ENCODE peak calls at places on chromosomes 3 and 15, in four cellular contexts. Z is HL-60, A is right lobe of liver, Y is kidney. T is an unnamed sample.

GRCh38 chr3:192229866-192230265 is 497.5 kb downstream of the FGF12 start:
- DNase-seq in Y (no peak), Z (no peak), A (no peak), T (no peak)

GRCh38 chr3:44648564-44649229 is at the start of gene ZNF35:
- DNase-seq in Z (peak), Y (peak), A (peak), T (peak)

GRCh38 chr3:188244395-188244861 is 90.5 kb downstream of the LPP start:
- DNase-seq in Z (no peak), Y (no peak), A (no peak), T (no peak)

GRCh38 chr3:112358311-112358780 is 25.4 kb downstream of the CD200 start:
- DNase-seq in A (no peak), Z (no peak), Y (no peak), T (no peak)

GRCh38 chr15:90478981-90479481 is 50.7 kb upstream of the CRTC3 start:
- DNase-seq in Z (no peak), Y (no peak), A (no peak), T (no peak)

GRCh38 chr3:72665701-72666443 is 182.4 kb downstream of the SHQ1 start:
- DNase-seq in A (no peak), Z (no peak), Y (no peak), T (no peak)

GRCh38 chr3:140103986-140104645 is 169.1 kb downstream of the CLSTN2 start:
- DNase-seq in Z (no peak), Y (no peak), A (no peak), T (no peak)

GRCh38 chr15:68894208-68894607 is 36.1 kb upstream of the SPESP1 start:
- DNase-seq in Z (no peak), Y (no peak), A (no peak), T (no peak)

GRCh38 chr3:79284781-79285180 is 483.0 kb downstream of the ROBO1 start:
- DNase-seq in Y (no peak), A (no peak), Z (no peak), T (no peak)

GRCh38 chr3:13642597-13642996 is 93.7 kb downstream of the FBLN2 start:
- DNase-seq in Z (no peak), A (no peak), Y (no peak), T (no peak)

GRCh38 chr3:39848365-39848764 is 39.0 kb downstream of the MYRIP start:
- DNase-seq in Z (no peak), A (no peak), Y (no peak), T (no peak)

GRCh38 chr3:71089271-71089670 is 494.3 kb downstream of the FOXP1 start:
- DNase-seq in Z (peak), Y (no peak), A (no peak), T (no peak)

GRCh38 chr3:5799421-5799820 is 611.9 kb downstream of the EDEM1 start:
- DNase-seq in Y (no peak), Z (no peak), A (no peak), T (no peak)
- TF ChIP-seq CTCF in Y (no peak), Z (no peak), A (no peak), T (peak)

DNA sequence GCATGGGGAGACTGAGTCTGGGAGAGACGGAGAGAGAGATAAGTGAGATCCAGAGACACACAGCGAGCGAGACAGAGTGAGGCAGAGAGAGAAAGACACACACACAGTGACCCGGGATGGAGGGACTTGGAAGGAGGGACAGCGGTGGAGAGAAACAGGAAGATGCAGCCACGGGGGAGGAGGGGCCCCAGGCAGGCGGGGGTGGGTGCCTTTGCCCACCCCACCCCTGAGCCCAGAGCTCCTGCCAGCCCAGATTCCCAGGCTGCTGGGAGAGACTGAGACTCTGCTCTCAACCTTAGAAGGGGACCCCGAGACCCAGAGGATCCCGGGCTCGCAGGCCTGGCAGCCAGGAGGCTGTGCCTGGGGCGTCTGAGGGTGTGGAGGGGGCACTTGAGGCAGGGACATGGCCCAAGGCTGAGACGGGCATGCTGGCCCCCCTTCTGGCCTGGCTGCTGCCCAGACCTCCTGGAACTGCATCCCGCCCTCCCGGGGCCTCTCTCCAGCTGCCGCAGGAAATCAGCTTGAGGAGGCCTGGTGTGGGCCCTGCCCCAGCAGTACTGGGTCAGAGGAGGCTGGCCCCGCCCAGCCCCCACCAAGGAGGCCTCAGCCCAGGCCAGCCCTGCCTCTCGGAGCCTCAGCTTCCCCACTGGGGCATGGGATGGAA is 18.1 kb downstream of the H1-8 start:
- DNase-seq in Z (no peak), A (no peak), Y (peak), T (peak)
- H3K4me3 ChIP-seq in Z (no peak), A (no peak), Y (no peak), T (no peak)

DNA sequence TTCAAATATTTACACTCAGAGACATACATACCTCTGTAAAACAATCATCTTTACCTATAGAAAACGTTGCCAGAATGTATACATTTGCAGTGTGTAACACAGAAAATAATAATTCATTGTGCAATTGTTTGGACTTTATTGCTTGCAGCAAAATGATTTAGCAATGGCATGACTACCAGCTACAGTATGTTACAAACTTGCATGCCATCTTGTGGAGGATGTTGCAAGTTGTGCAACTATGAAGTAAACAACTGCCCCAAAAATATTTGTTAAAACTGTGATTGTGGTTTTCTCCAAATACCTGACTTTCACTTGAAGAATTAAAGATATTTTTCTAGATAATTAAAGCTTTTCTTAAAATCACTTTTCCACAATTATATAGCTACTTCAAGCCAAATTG is 27.1 kb upstream of the C3orf49 start:
- DNase-seq in A (no peak), Z (no peak), Y (no peak), T (peak)
- TF ChIP-seq CTCF in A (peak), Z (no peak), Y (peak), T (peak)

GRCh38 chr15:38670142-38671002 is 105.8 kb upstream of the RASGRP1 start:
- DNase-seq in Z (no peak), A (no peak), Y (no peak), T (no peak)

GRCh38 chr15:38672814-38673292 is 108.2 kb upstream of the RASGRP1 start:
- DNase-seq in Y (no peak), Z (no peak), A (no peak), T (no peak)

GRCh38 chr15:38671003-38671382 is 106.4 kb upstream of the RASGRP1 start:
- DNase-seq in Y (no peak), A (no peak), Z (no peak), T (no peak)

GRCh38 chr15:38669160-38669505 is 104.5 kb upstream of the RASGRP1 start:
- DNase-seq in Y (no peak), Z (no peak), A (no peak), T (no peak)

DNA sequence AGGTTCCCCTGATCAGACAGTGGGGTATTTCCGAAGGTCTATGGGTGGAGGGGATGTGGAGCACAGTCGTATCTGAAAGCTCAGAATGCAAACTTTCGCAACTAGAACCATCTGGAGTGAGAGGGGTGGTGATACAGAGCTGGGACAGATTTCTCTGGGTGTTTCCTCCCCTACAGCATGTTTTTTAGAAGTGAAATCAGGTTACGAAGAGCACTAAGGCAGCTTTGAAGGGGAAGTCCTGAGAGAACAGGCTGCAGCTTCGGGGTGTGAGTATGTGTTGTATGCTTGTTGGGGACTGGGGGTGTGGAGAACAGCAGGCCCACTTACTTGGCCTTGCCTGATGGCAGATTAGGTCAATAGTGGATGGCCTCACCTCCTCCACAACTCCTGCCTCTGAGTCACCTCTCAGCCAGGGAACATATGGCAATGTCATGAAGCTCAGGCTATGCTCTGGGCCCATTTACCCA is 107.1 kb upstream of the RASGRP1 start:
- DNase-seq in Z (no peak), Y (no peak), A (no peak), T (no peak)
- H3K4me3 ChIP-seq in Z (no peak), Y (no peak), A (no peak), T (no peak)

DNA sequence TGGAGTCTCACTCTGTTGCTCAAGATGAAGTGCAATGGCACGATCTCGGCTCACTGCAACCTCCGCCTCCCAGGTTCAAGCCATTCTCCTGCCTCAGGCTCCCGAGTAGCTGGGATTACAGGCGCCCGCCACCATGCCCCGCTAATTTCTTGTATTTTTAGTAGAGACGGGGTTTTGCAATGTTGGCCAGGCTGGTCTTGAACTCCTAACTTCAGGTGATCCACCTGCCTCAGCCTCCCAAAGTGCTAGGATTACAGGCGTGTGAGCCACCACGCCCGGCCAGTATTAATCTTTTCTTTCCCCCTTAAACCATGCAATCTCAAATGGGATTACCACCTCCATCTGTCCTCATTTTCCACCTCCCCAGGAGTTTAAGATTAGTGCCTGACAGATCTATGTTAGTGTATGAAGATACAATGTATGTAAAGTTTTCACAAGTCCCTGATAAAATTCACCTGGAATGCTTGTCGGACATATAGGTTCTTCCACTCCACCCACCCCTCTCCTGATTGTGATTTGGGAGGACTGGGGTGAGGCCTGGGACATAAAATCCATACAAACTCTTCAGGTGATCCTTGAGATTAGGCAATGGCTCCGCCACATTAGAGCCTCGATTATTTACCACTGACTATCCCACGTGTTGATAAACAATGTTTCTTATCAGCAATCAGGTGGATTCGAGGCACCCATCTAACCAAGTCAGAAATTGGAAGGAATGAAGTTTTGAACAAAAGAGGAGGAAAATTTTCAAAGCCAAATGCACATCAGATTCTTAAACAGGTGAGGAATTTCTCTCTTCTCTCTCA is 1.2 kb downstream of the PARL start:
- DNase-seq in Z (peak), Y (no peak), A (no peak), T (no peak)
- TF ChIP-seq CTCF in Z (no peak), Y (no peak), A (no peak), T (no peak)

DNA sequence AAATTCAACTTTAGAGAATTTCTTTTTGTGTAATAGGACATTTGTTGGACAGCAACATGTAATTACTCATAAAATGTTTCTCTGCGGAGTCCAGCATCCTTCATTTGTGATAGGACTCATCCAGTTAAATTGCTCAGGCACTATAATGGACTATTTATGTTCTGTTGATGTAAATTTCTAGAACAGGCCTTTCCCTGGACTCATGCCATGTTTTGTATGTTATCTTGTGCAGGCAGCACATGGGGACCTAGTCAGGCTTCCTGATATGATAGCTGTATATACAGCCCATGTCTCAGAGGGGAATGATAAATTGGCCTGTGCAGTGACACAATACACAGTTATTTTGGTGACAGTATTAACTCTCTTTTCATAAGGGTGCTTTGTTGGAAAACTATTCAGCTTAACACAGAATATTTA is 51.5 kb downstream of the MBNL1 start:
- DNase-seq in A (no peak), Y (no peak), Z (no peak), T (no peak)
- H3K4me3 ChIP-seq in A (no peak), Y (no peak), Z (no peak), T (no peak)

GRCh38 chr3:111338059-111338698 is 203.8 kb upstream of the CD96 start:
- DNase-seq in A (no peak), Y (no peak), Z (peak), T (peak)
- TF ChIP-seq CTCF in A (peak), Y (peak), Z (peak), T (peak)